ENCODE peak calls at places on chromosomes 4 and X, in four cellular contexts. M, D, A and L are unnamed samples.

GRCh38 chrX:130251671-130252070 is 17.0 kb downstream of the ZNF280C start:
- DNase-seq in M (no peak), D (no peak), A (no peak), L (no peak)

GRCh38 chr4:60913026-60913425 is 287.1 kb upstream of the ADGRL3 start:
- DNase-seq in M (no peak), D (no peak), A (no peak), L (no peak)

GRCh38 chr4:42632653-42633382 is 24.1 kb downstream of the ATP8A1 start:
- DNase-seq in M (no peak), D (no peak), A (no peak), L (no peak)

GRCh38 chrX:110178179-110178865 is 139.6 kb downstream of the AMMECR1 start:
- DNase-seq in M (no peak), D (no peak), A (peak; percentile 95), L (no peak)

GRCh38 chr4:6208416-6208815 is 8.1 kb upstream of the JAKMIP1 start:
- DNase-seq in M (no peak), D (no peak), A (no peak), L (no peak)

GRCh38 chr4:113776679-113777078 is 15.1 kb upstream of the CAMK2D start:
- DNase-seq in M (no peak), D (no peak), A (no peak), L (no peak)

GRCh38 chr4:169791527-169792156 is 33.9 kb upstream of the HPF1 start:
- DNase-seq in M (peak; percentile 85), D (peak; percentile 54), A (peak; percentile 53), L (peak; percentile 24)

GRCh38 chr4:24763631-24764302 is 31.6 kb upstream of the SOD3 start:
- DNase-seq in M (no peak), D (no peak), A (no peak), L (no peak)

GRCh38 chr4:152981842-152982241 is 45.7 kb downstream of the FHDC1 start:
- DNase-seq in M (no peak), D (no peak), A (no peak), L (no peak)

GRCh38 chrX:135688137-135688536 is 25.3 kb upstream of the CT45A1 start:
- DNase-seq in M (peak; percentile 18), D (no peak), A (peak; percentile 65), L (no peak)

GRCh38 chrX:101482296-101482695 is 3.0 kb upstream of the ARMCX4 start:
- DNase-seq in M (no peak), D (no peak), A (no peak), L (no peak)

GRCh38 chrX:130009658-130010223 is 27.3 kb downstream of the BCORL1 start:
- DNase-seq in M (no peak), D (peak; percentile 3), A (no peak), L (no peak)

GRCh38 chrX:155061770-155062169 is 9.2 kb downstream of the CMC4 start:
- DNase-seq in M (no peak), D (no peak), A (no peak), L (no peak)

GRCh38 chr4:151744614-151745013 is 16.2 kb downstream of the GATB start:
- DNase-seq in M (peak; percentile 79), D (peak; percentile 66), A (peak; percentile 84), L (peak; percentile 79)

GRCh38 chrX:141468940-141469339 is 115.6 kb downstream of the SPANXA1 start:
- DNase-seq in M (no peak), D (no peak), A (no peak), L (no peak)

GRCh38 chr4:57172065-57172464 is 61.9 kb upstream of the IGFBP7 start:
- DNase-seq in M (no peak), D (no peak), A (no peak), L (no peak)
- TF ChIP-seq REST in M (no peak), D (no peak), A (no peak), L (no peak)

DNA sequence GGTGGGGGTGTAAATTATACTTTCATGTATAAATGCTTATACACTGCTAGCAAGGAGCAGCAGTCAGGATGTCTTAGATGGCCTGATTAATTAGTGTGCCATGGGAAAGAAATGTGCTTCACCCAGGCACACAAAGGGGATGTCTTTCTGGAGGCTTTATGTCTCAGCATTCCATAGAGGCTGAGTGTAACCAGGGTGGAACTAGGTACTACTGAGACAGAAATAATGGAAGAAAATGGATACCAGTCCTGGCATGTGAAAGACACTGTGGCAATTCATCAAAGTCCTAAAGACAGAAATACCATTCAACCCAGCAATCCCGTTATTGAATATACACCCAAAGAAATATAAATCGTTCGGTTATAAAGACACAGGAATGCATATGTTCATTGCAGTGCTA is 52.5 kb downstream of the PF4 start:
- DNase-seq in M (no peak), D (no peak), A (no peak), L (no peak)
- TF ChIP-seq TCF7L2 in M (no peak), D (no peak), A (no peak), L (no peak)

GRCh38 chr4:137039369-137039768 is 492.9 kb downstream of the PCDH18 start:
- DNase-seq in M (no peak), D (no peak), A (no peak), L (no peak)
- TF ChIP-seq REST in M (no peak), D (no peak), A (no peak), L (no peak)

GRCh38 chrX:134603806-134604700 is 54.2 kb downstream of the PLAC1 start:
- DNase-seq in M (peak; percentile 71), D (no peak), A (no peak), L (no peak)
- TF ChIP-seq TCF7L2 in M (peak; percentile 90), D (no peak), A (no peak), L (peak; percentile 70)

DNA sequence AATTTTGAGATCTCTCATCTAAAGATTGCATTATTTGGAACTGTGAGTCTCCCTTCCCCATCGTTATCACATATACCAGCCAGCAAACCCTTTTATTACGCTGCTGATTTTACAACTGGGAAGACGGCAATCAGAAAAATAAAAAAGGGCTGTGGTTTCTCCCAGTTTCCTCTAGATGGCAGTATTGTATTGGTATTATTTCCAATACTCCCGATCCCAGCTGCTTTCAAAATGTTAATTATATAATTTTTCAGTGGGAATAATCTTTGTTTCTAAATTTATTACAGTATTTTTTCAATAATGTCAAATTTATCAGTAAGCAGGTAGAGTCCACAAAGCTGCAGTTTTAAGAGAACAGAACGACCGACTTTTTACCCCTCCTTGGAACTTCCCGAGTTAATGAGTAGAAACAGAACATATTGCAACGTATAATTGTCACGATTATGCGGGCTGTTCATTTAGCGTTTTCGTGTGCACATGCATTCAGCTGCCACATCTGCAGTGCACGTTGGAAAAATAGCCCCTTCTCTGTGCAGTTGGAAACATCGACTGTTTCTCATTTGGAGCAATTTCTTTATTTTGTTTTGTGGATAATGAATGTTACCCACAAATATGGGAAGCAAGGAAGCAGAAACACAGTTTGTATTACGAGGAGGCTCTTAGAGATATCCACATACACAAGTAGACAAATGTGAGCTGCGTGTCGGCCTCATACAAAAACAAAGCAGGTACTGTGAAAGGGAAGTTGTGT is 187.9 kb downstream of the STIM2 start:
- DNase-seq in M (peak; percentile 21), D (no peak), A (peak; percentile 31), L (peak; percentile 5)
- TF ChIP-seq REST in M (no peak), D (no peak), A (no peak), L (no peak)

GRCh38 chrX:96684339-96685204 is at the start of gene DIAPH2:
- DNase-seq in M (peak; percentile 61), D (peak; percentile 78), A (no peak), L (peak; percentile 38)

GRCh38 chrX:96682516-96682915 is 2.1 kb upstream of the DIAPH2 start:
- DNase-seq in M (no peak), D (no peak), A (no peak), L (no peak)

GRCh38 chrX:96688789-96689188 is 4.1 kb downstream of the DIAPH2 start:
- DNase-seq in M (no peak), D (no peak), A (no peak), L (no peak)

GRCh38 chrX:96683997-96684338 is 674 bp upstream of the DIAPH2 start:
- DNase-seq in M (no peak), D (peak; percentile 0), A (no peak), L (no peak)

GRCh38 chrX:96685205-96686099 is 810 bp downstream of the DIAPH2 start:
- DNase-seq in M (no peak), D (peak; percentile 7), A (no peak), L (no peak)
- TF ChIP-seq TCF7L2 in M (no peak), D (no peak), A (no peak), L (no peak)

GRCh38 chr4:175791221-175791620 is 20.8 kb downstream of the GPM6A start:
- DNase-seq in M (no peak), D (no peak), A (no peak), L (no peak)
- TF ChIP-seq REST in M (no peak), D (no peak), A (no peak), L (no peak)

DNA sequence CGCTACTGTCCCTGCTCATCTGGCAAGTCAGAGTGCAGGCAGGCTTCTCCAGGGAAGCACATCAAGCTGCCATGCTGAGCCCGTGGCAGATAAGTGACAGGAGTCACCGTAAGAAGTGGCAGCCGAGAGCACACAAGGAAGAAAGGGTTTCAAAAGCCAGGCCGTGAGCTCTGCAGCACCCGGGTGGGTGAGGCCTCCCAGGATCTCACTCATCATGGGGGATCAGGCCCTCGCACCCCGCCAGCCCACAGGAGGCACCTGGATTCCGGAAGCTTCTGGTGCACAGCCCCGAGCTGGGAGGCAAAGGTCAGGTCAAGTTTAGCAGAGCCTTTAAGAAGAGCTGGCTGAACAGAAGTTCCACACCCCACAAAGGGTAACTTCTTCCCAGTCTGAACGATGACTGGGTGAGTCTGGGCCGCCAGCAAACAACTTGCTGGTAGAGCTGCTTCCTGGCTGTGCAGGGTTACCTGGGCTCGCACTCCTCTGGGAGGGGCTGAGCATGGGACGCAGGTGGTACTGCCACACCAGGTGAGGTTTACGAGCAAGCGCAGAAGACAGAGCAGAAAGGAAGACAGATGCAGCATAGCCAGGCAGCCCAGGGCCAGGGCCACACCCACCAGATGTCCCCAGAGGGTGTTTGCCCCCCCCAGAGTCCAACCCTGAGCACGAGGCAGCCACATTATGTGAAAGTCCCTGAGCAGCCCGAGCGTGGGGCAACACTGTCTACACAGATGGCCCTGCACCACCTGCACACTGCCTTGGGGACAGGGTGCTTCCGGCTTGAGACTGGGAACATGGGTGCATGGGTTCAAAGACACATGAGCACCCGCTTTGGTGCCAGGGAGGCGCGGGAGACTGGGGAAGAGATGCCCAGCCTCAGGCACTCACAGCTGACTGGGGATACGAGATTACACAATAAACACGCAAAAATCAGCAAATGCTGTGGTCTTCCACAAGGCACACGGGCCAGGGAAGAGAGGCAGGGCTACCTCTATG is 7.7 kb downstream of the CCNQ start:
- DNase-seq in M (no peak), D (no peak), A (no peak), L (no peak)
- TF ChIP-seq TCF7L2 in M (no peak), D (no peak), A (no peak), L (no peak)

DNA sequence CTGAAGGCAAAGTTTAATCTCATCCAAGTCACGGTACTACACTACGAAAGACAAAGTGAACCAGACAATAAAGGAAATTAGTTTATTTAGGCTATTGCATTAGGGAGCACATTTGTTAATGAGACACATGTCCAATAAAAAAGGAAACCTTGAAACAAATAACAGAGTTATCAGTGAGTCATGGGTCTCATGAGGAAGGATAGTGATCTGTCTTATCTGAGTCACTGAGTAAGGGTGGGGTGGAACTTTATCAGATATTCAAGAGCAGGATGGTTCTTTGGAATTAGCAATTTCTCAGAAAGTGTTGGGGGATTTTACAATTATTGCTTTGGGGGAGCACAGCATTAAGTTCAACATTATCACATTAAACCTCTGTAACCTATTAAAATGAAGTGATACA is 188.9 kb upstream of the IL1RAPL1 start:
- DNase-seq in M (peak; percentile 13), D (no peak), A (no peak), L (no peak)
- TF ChIP-seq REST in M (no peak), D (no peak), A (no peak), L (no peak)